ENCODE peak calls at places on chromosomes 2 and 18, in five cellular contexts. N, V, K, Q and Z are unnamed samples.

GRCh38 chr2:230922951-230923717 is 1.9 kb downstream of the GPR55 start:
- DNase-seq in N (no peak), K (no peak), V (no peak), Q (no peak), Z (no peak)

GRCh38 chr18:9563326-9563725 is 51.0 kb downstream of the PPP4R1 start:
- DNase-seq in K (no peak), N (no peak), Q (no peak), V (no peak), Z (no peak)

GRCh38 chr2:44713170-44713569 is 228.3 kb upstream of the SIX3 start:
- DNase-seq in Q (peak; percentile 54), V (no peak), K (no peak), N (peak; percentile 16), Z (no peak)

GRCh38 chr2:237714690-237715458 is 83.7 kb upstream of the RBM44 start:
- DNase-seq in Q (no peak), N (no peak), V (no peak), K (no peak), Z (peak; percentile 42)

GRCh38 chr2:231222318-231223000 is 24.0 kb downstream of the ARMC9 start:
- DNase-seq in V (no peak), N (no peak), Q (no peak), K (no peak), Z (no peak)

GRCh38 chr2:128556633-128557032 is 238.0 kb upstream of the HS6ST1 start:
- DNase-seq in V (no peak), Q (no peak), N (no peak), K (no peak), Z (no peak)

GRCh38 chr2:104638795-104639194 is 215.1 kb upstream of the POU3F3 start:
- DNase-seq in V (no peak), N (no peak), K (no peak), Q (no peak), Z (peak; percentile 46)

GRCh38 chr2:48479923-48480322 is 50.0 kb upstream of the STON1 start:
- DNase-seq in V (no peak), K (no peak), Q (no peak), N (no peak), Z (no peak)

GRCh38 chr2:85705680-85706039 is 11.5 kb downstream of the GNLY start:
- DNase-seq in K (no peak), Q (no peak), V (no peak), N (peak; percentile 99), Z (no peak)

GRCh38 chr2:128236491-128237035 is 82.1 kb downstream of the HS6ST1 start:
- DNase-seq in K (no peak), V (no peak), Q (no peak), N (peak; percentile 91), Z (no peak)

GRCh38 chr2:235358981-235359471 is 134.8 kb upstream of the AGAP1 start:
- DNase-seq in K (no peak), V (no peak), N (peak; percentile 53), Q (no peak), Z (no peak)

GRCh38 chr2:46876741-46877384 is 38.7 kb downstream of the MCFD2 start:
- DNase-seq in K (no peak), Q (no peak), N (peak; percentile 87), V (no peak), Z (no peak)

GRCh38 chr2:235390108-235390815 is 103.6 kb upstream of the AGAP1 start:
- DNase-seq in K (no peak), Q (peak; percentile 44), N (no peak), V (peak; percentile 51), Z (no peak)

GRCh38 chr2:43445248-43445647 is 150.6 kb downstream of the THADA start:
- DNase-seq in N (peak; percentile 85), V (no peak), Q (no peak), K (no peak), Z (no peak)

GRCh38 chr2:24820175-24820513 is 26.9 kb downstream of the CENPO start:
- DNase-seq in Q (no peak), N (no peak), V (no peak), K (no peak), Z (no peak)

GRCh38 chr2:128746356-128746755 is 427.7 kb upstream of the HS6ST1 start:
- DNase-seq in N (peak; percentile 55), V (no peak), K (no peak), Q (no peak), Z (no peak)

GRCh38 chr18:76365561-76365960 is 129.5 kb downstream of the ZNF516 start:
- DNase-seq in Q (no peak), V (no peak), K (no peak), N (no peak), Z (no peak)

GRCh38 chr2:19711470-19712372 is 190.1 kb downstream of the TTC32 start:
- DNase-seq in Q (no peak), V (no peak), N (peak; percentile 98), K (no peak), Z (no peak)

GRCh38 chr2:9287400-9288059 is 80.9 kb downstream of the ASAP2 start:
- DNase-seq in K (no peak), V (no peak), Q (no peak), N (peak; percentile 99), Z (no peak)

GRCh38 chr18:11387880-11388279 is 221.5 kb upstream of the SLC35G4 start:
- DNase-seq in V (no peak), K (peak; percentile 24), Q (no peak), N (peak; percentile 51), Z (no peak)

GRCh38 chr2:40038646-40039045 is 259.6 kb upstream of the THUMPD2 start:
- DNase-seq in V (no peak), Q (no peak), K (no peak), N (no peak), Z (no peak)

GRCh38 chr2:180670302-180671003 is 310.0 kb upstream of the UBE2E3 start:
- DNase-seq in Q (no peak), N (no peak), V (no peak), K (no peak), Z (no peak)

GRCh38 chr18:21129586-21130216 is 18.1 kb upstream of the ROCK1 start:
- DNase-seq in K (no peak), N (peak; percentile 59), Q (no peak), V (no peak), Z (no peak)